ENCODE peak calls at places on chromosomes 4 and X, in ten cellular contexts. U is NCI-H146; Y is activated CD4-positive, alpha-beta memory T cell treated with anti-CD3 and anti-CD28 coated beads for 36 hours; J is EL; V is activated CD4-positive, alpha-beta T cell treated with anti-CD3 and anti-CD28 coated beads, Interleukin-2, amount 50 U/mL, for 48 hours; D is HCEC 1CT; H is EH; I is AG04449; A is activated CD8-positive, alpha-beta T cell treated with anti-CD3 and anti-CD28 coated beads for 36 hours; M is GM12891. G is an unnamed sample.
A peak's percentile ranks its signal among the peaks of the same experiment; 100 is the strongest.

GRCh38 chr4:143358419-143358818 is 21.7 kb downstream of the GAB1 start:
- DNase-seq in U (no peak), Y (no peak), J (no peak), V (no peak), D (no peak), H (no peak), I (no peak), A (no peak), M (no peak), G (no peak)

GRCh38 chr4:124265701-124266100 is 446.8 kb downstream of the ANKRD50 start:
- DNase-seq in U (no peak), Y (no peak), J (no peak), V (no peak), D (no peak), H (no peak), I (no peak), A (no peak), M (no peak), G (no peak)

GRCh38 chr4:149914521-149915115 is 99.0 kb upstream of the IQCM start:
- DNase-seq in U (peak; percentile 14), Y (peak; percentile 15), J (peak; percentile 65), V (peak; percentile 32), D (peak; percentile 14), H (peak; percentile 73), I (no peak), A (peak; percentile 60), M (peak; percentile 24), G (no peak)

GRCh38 chrX:107710617-107711391 is 64.8 kb downstream of the TSC22D3 start:
- DNase-seq in U (no peak), Y (peak; percentile 59), J (peak; percentile 83), V (peak; percentile 24), D (peak; percentile 91), H (peak; percentile 93), I (peak; percentile 77), A (peak; percentile 66), M (peak; percentile 30), G (no peak)

GRCh38 chrX:128929281-128930057 is 593.8 kb downstream of the SMARCA1 start:
- DNase-seq in U (peak; percentile 65), Y (no peak), J (no peak), V (no peak), D (no peak), H (no peak), I (no peak), A (no peak), M (no peak), G (no peak)

GRCh38 chr4:24104173-24104572 is 214.3 kb upstream of the PPARGC1A start:
- DNase-seq in U (no peak), Y (no peak), J (peak; percentile 69), V (no peak), D (peak; percentile 13), H (peak; percentile 72), I (peak; percentile 17), A (no peak), M (no peak), G (no peak)

GRCh38 chr4:76212851-76213414 is 691 bp downstream of the SCARB2 start:
- DNase-seq in U (peak; percentile 27), Y (peak; percentile 67), J (peak; percentile 23), V (peak; percentile 44), D (no peak), H (peak; percentile 22), I (no peak), A (peak; percentile 73), M (no peak), G (no peak)

GRCh38 chr4:137124278-137124932 is 407.9 kb downstream of the PCDH18 start:
- DNase-seq in U (peak; percentile 37), Y (no peak), J (peak; percentile 73), V (no peak), D (peak; percentile 64), H (peak; percentile 82), I (peak; percentile 59), A (no peak), M (no peak), G (no peak)

GRCh38 chr4:118772149-118773081 is 63.5 kb downstream of the SEC24D start:
- DNase-seq in U (peak; percentile 8), Y (no peak), J (peak; percentile 53), V (no peak), D (peak; percentile 36), H (peak; percentile 66), I (no peak), A (no peak), M (no peak), G (no peak)

GRCh38 chr4:32962100-32962499 is 2241.9 kb downstream of the PCDH7 start:
- DNase-seq in U (no peak), Y (no peak), J (no peak), V (no peak), D (no peak), H (no peak), I (no peak), A (no peak), M (no peak), G (no peak)

GRCh38 chr4:57074753-57075152 is 35.4 kb downstream of the IGFBP7 start:
- DNase-seq in U (no peak), Y (no peak), J (peak; percentile 92), V (no peak), D (peak; percentile 78), H (peak; percentile 97), I (peak; percentile 73), A (no peak), M (no peak), G (no peak)

GRCh38 chr4:187770345-187770744 is 225.2 kb upstream of the ZFP42 start:
- DNase-seq in U (no peak), Y (no peak), J (no peak), V (no peak), D (no peak), H (no peak), I (no peak), A (no peak), M (no peak), G (no peak)

GRCh38 chr4:7333801-7334421 is 100.8 kb downstream of the PSAPL1 start:
- DNase-seq in U (no peak), Y (no peak), J (no peak), V (no peak), D (no peak), H (no peak), I (no peak), A (no peak), M (no peak), G (no peak)

GRCh38 chrX:147962476-147962875 is 18.7 kb upstream of the FMR1NB start:
- DNase-seq in U (no peak), Y (no peak), J (peak; percentile 0), V (no peak), D (peak; percentile 8), H (peak; percentile 19), I (no peak), A (no peak), M (no peak), G (no peak)

GRCh38 chr4:113576947-113577678 is 184.4 kb downstream of the CAMK2D start:
- DNase-seq in U (no peak), Y (no peak), J (peak; percentile 30), V (no peak), D (no peak), H (peak; percentile 61), I (no peak), A (no peak), M (no peak), G (no peak)

GRCh38 chr4:123260429-123261052 is 136.1 kb upstream of the SPRY1 start:
- DNase-seq in U (no peak), Y (no peak), J (no peak), V (no peak), D (no peak), H (no peak), I (no peak), A (no peak), M (no peak), G (no peak)

GRCh38 chr4:76804060-76804459 is 93.9 kb downstream of the SOWAHB start:
- DNase-seq in U (no peak), Y (no peak), J (no peak), V (no peak), D (no peak), H (peak; percentile 66), I (no peak), A (no peak), M (no peak), G (no peak)

GRCh38 chr4:30719363-30720020 is 677 bp upstream of the PCDH7 start:
- DNase-seq in U (peak; percentile 80), Y (no peak), J (peak; percentile 65), V (no peak), D (peak; percentile 57), H (peak; percentile 59), I (no peak), A (peak; percentile 4), M (no peak), G (peak; percentile 71)

GRCh38 chr4:123230061-123230460 is 166.5 kb upstream of the SPRY1 start:
- DNase-seq in U (no peak), Y (no peak), J (no peak), V (no peak), D (no peak), H (no peak), I (no peak), A (no peak), M (no peak), G (no peak)

GRCh38 chr4:80243274-80244018 is 23.0 kb upstream of the FGF5 start:
- DNase-seq in U (peak; percentile 65), Y (no peak), J (no peak), V (no peak), D (no peak), H (no peak), I (no peak), A (no peak), M (no peak), G (no peak)

GRCh38 chr4:144592264-144592663 is 53.7 kb upstream of the HHIP start:
- DNase-seq in U (no peak), Y (no peak), J (no peak), V (no peak), D (no peak), H (no peak), I (no peak), A (no peak), M (no peak), G (no peak)

GRCh38 chr4:99801005-99801699 is 15.5 kb upstream of the DAPP1 start:
- DNase-seq in U (no peak), Y (no peak), J (no peak), V (no peak), D (no peak), H (no peak), I (no peak), A (no peak), M (no peak), G (no peak)

GRCh38 chrX:133495464-133496391 is 80.4 kb upstream of the GPC4 start:
- DNase-seq in U (no peak), Y (no peak), J (no peak), V (no peak), D (no peak), H (no peak), I (peak; percentile 26), A (no peak), M (no peak), G (no peak)

GRCh38 chr4:42151568-42152506 is 618 bp downstream of the BEND4 start:
- DNase-seq in U (peak; percentile 42), Y (peak; percentile 24), J (peak; percentile 8), V (peak; percentile 25), D (no peak), H (no peak), I (no peak), A (peak; percentile 62), M (peak; percentile 59), G (peak; percentile 14)

GRCh38 chr4:101711590-101712255 is 78.8 kb upstream of the BANK1 start:
- DNase-seq in U (peak; percentile 72), Y (no peak), J (no peak), V (no peak), D (peak; percentile 27), H (no peak), I (no peak), A (no peak), M (no peak), G (no peak)

GRCh38 chrX:44343412-44343942 is at the start of gene EFHC2:
- DNase-seq in U (no peak), Y (peak; percentile 59), J (peak; percentile 6), V (peak; percentile 41), D (no peak), H (no peak), I (no peak), A (peak; percentile 52), M (no peak), G (peak; percentile 33)

GRCh38 chr4:80360900-80361299 is 25.4 kb downstream of the CFAP299 start:
- DNase-seq in U (no peak), Y (no peak), J (no peak), V (no peak), D (peak; percentile 22), H (no peak), I (no peak), A (no peak), M (no peak), G (no peak)

GRCh38 chr4:6065166-6065565 is 46.9 kb upstream of the C4orf50 start:
- DNase-seq in U (no peak), Y (no peak), J (no peak), V (no peak), D (no peak), H (no peak), I (no peak), A (no peak), M (no peak), G (no peak)